ENCODE peak calls at places on chromosomes 4 and X, in eight cellular contexts. V is left ventricle myocardium inferior, Z is omental fat pad, E is mesothelial cell of epicardium, T is astrocyte of the cerebellum, H is colonic mucosa, C is lower leg skin, M is AG04450. X is an unnamed sample.

GRCh38 chrX:17403231-17403691 is 28.3 kb downstream of the NHS start:
- DNase-seq in V (no peak), C (no peak), E (no peak), M (no peak), H (no peak), Z (no peak), T (no peak), X (no peak)

GRCh38 chr4:107740381-107740780 is 20.3 kb upstream of the PAPSS1 start:
- DNase-seq in H (no peak), Z (no peak), C (no peak), V (no peak), M (no peak), T (no peak), E (no peak), X (no peak)

GRCh38 chr4:125719987-125720386 is 405.2 kb downstream of the FAT4 start:
- DNase-seq in C (no peak), V (no peak), T (no peak), H (no peak), E (no peak), M (no peak), Z (no peak), X (no peak)

GRCh38 chrX:71619193-71619592 is 882 bp upstream of the CXCR3 start:
- DNase-seq in Z (no peak), V (no peak), T (no peak), M (no peak), C (no peak), E (no peak), H (no peak), X (no peak)

GRCh38 chr4:140719022-140719421 is 37.2 kb downstream of the TBC1D9 start:
- DNase-seq in E (no peak), Z (no peak), H (no peak), T (no peak), M (no peak), V (no peak), C (no peak), X (no peak)

GRCh38 chrX:108199691-108200090 is 108.1 kb downstream of the ATG4A start:
- DNase-seq in C (no peak), H (no peak), E (no peak), Z (no peak), V (no peak), M (no peak), T (no peak), X (no peak)

GRCh38 chrX:150211988-150212387 is 151.1 kb upstream of the MAMLD1 start:
- DNase-seq in C (no peak), M (no peak), V (no peak), T (no peak), E (no peak), Z (no peak), H (no peak), X (no peak)

GRCh38 chr4:134708026-134708425 is 506.4 kb upstream of the PABPC4L start:
- DNase-seq in M (no peak), V (no peak), E (no peak), T (no peak), C (no peak), H (no peak), Z (no peak), X (no peak)

GRCh38 chr4:138222041-138222440 is 20.1 kb downstream of the SLC7A11 start:
- DNase-seq in H (no peak), V (no peak), T (peak), E (no peak), Z (no peak), M (peak), C (no peak), X (no peak)

GRCh38 chr4:55363618-55364420 is 17.8 kb downstream of the SRD5A3 start:
- DNase-seq in M (no peak), Z (no peak), H (no peak), T (no peak), E (no peak), C (no peak), V (no peak), X (no peak)

GRCh38 chrX:129736491-129736890 is 2.3 kb upstream of the XPNPEP2 start:
- DNase-seq in H (no peak), C (no peak), M (no peak), T (no peak), V (no peak), E (no peak), Z (no peak), X (no peak)

GRCh38 chr4:107473126-107473525 is 246.9 kb downstream of the PAPSS1 start:
- DNase-seq in H (no peak), Z (no peak), C (no peak), E (no peak), T (no peak), M (no peak), V (no peak), X (no peak)

GRCh38 chr4:81359207-81359606 is 112.5 kb downstream of the RASGEF1B start:
- DNase-seq in E (no peak), H (no peak), C (no peak), T (no peak), M (peak), Z (no peak), V (no peak), X (no peak)

GRCh38 chrX:17613979-17614572 is 123.2 kb upstream of the SCML1 start:
- DNase-seq in E (no peak), T (peak), H (no peak), C (no peak), V (no peak), M (no peak), Z (no peak), X (no peak)

GRCh38 chr4:156718226-156718625 is 253.4 kb downstream of the PDGFC start:
- DNase-seq in E (no peak), Z (no peak), T (no peak), C (no peak), M (no peak), V (no peak), H (no peak), X (no peak)

GRCh38 chr4:107640157-107640556 is 79.9 kb downstream of the PAPSS1 start:
- DNase-seq in T (no peak), Z (no peak), C (no peak), M (no peak), V (no peak), H (no peak), E (no peak), X (no peak)

GRCh38 chr4:83922419-83922818 is 386.5 kb downstream of the GPAT3 start:
- DNase-seq in E (no peak), Z (no peak), M (no peak), T (no peak), C (no peak), V (no peak), H (no peak), X (no peak)

GRCh38 chr4:16124232-16124631 is 40.4 kb upstream of the PROM1 start:
- DNase-seq in T (no peak), V (no peak), M (no peak), Z (no peak), H (no peak), E (no peak), C (no peak), X (no peak)

GRCh38 chr4:91502365-91502764 is 801.4 kb upstream of the GRID2 start:
- DNase-seq in C (no peak), V (no peak), M (no peak), E (no peak), Z (no peak), H (no peak), T (no peak), X (no peak)
- TF ChIP-seq CTCF in C (no peak), V (peak), M (no peak), E (no peak), Z (no peak), H (no peak), T (peak), X (no peak)

GRCh38 chr4:76571274-76571673 is 136.2 kb downstream of the SHROOM3 start:
- DNase-seq in Z (no peak), V (no peak), H (no peak), C (no peak), E (no peak), M (no peak), T (no peak), X (no peak)

GRCh38 chr4:76570141-76570989 is 135.3 kb downstream of the SHROOM3 start:
- DNase-seq in H (no peak), V (no peak), M (peak), Z (no peak), T (no peak), E (no peak), C (no peak), X (no peak)

GRCh38 chr4:76572224-76572623 is 137.2 kb downstream of the SHROOM3 start:
- DNase-seq in V (no peak), H (no peak), T (no peak), M (no peak), Z (no peak), C (no peak), E (no peak), X (no peak)

GRCh38 chr4:76569695-76570094 is 134.7 kb downstream of the SHROOM3 start:
- DNase-seq in Z (no peak), M (no peak), H (no peak), C (no peak), E (no peak), V (no peak), T (no peak), X (no peak)

GRCh38 chr4:76569225-76569624 is 134.2 kb downstream of the SHROOM3 start:
- DNase-seq in Z (no peak), T (no peak), C (no peak), H (no peak), V (no peak), E (no peak), M (no peak), X (no peak)
- TF ChIP-seq CTCF in Z (no peak), T (no peak), C (no peak), H (no peak), V (no peak), E (no peak), M (no peak), X (no peak)

GRCh38 chr4:24141836-24142235 is 252.0 kb upstream of the PPARGC1A start:
- DNase-seq in C (no peak), T (no peak), M (no peak), V (no peak), E (no peak), Z (no peak), H (no peak), X (no peak)
- TF ChIP-seq CTCF in C (no peak), T (no peak), M (no peak), V (no peak), E (no peak), Z (no peak), H (no peak), X (no peak)

GRCh38 chrX:116384406-116384805 is 52.0 kb upstream of the SLC6A14 start:
- DNase-seq in V (peak), H (no peak), C (no peak), M (no peak), T (no peak), E (no peak), Z (no peak), X (no peak)
- TF ChIP-seq CTCF in V (no peak), H (no peak), C (no peak), M (no peak), T (no peak), E (no peak), Z (no peak), X (no peak)